ENCODE peak calls at places on chromosomes 5 and 9, in six cellular contexts. L, S, O, D, F and P are unnamed samples.

GRCh38 chr5:61468483-61468865 is 136.4 kb downstream of the ZSWIM6 start:
- ATAC-seq in L (no peak), S (no peak), O (no peak), D (no peak), F (no peak), P (no peak)

GRCh38 chr9:135604437-135605237 is 34.7 kb downstream of the GLT6D1 start:
- ATAC-seq in L (no peak), S (no peak), O (no peak), D (no peak), F (no peak), P (no peak)

GRCh38 chr5:154298060-154298459 is 107.5 kb downstream of the GALNT10 start:
- ATAC-seq in L (no peak), S (no peak), O (no peak), D (peak; percentile 90), F (no peak), P (peak; percentile 85)

GRCh38 chr5:15004506-15004905 is 132.9 kb upstream of the ANKH start:
- ATAC-seq in L (no peak), S (no peak), O (no peak), D (no peak), F (no peak), P (no peak)

GRCh38 chr5:11398728-11399127 is 505.5 kb downstream of the CTNND2 start:
- ATAC-seq in L (no peak), S (no peak), O (no peak), D (no peak), F (no peak), P (peak; percentile 25)

GRCh38 chr9:114928092-114928491 is 2.3 kb downstream of the TNFSF8 start:
- ATAC-seq in L (no peak), S (no peak), O (no peak), D (no peak), F (no peak), P (no peak)

GRCh38 chr9:84756156-84756555 is 86.6 kb downstream of the NTRK2 start:
- ATAC-seq in L (no peak), S (no peak), O (no peak), D (no peak), F (no peak), P (no peak)

GRCh38 chr9:127866535-127866934 is 10.9 kb downstream of the AK1 start:
- ATAC-seq in L (no peak), S (no peak), O (no peak), D (peak; percentile 15), F (no peak), P (peak; percentile 64)

GRCh38 chr9:134768332-134769083 is 112.1 kb upstream of the FCN2 start:
- ATAC-seq in L (no peak), S (no peak), O (no peak), D (no peak), F (no peak), P (no peak)

GRCh38 chr9:110952018-110952864 is 86.0 kb downstream of the LPAR1 start:
- ATAC-seq in L (no peak), S (no peak), O (no peak), D (no peak), F (no peak), P (no peak)

GRCh38 chr9:126999315-127000068 is 84.9 kb downstream of the RALGPS1 start:
- ATAC-seq in L (no peak), S (no peak), O (peak; percentile 76), D (no peak), F (no peak), P (no peak)

GRCh38 chr9:73446306-73446705 is 294.6 kb downstream of the ANXA1 start:
- ATAC-seq in L (no peak), S (no peak), O (no peak), D (no peak), F (no peak), P (no peak)

GRCh38 chr5:124912653-124913328 is 166.4 kb upstream of the ZNF608 start:
- ATAC-seq in L (no peak), S (no peak), O (no peak), D (no peak), F (no peak), P (peak; percentile 70)

GRCh38 chr9:134047868-134048581 is 19.8 kb downstream of the BRD3 start:
- ATAC-seq in L (no peak), S (no peak), O (no peak), D (no peak), F (no peak), P (no peak)

GRCh38 chr9:26170224-26170623 is 492.0 kb upstream of the TUSC1 start:
- ATAC-seq in L (no peak), S (no peak), O (no peak), D (no peak), F (no peak), P (no peak)

GRCh38 chr5:135426102-135427082 is 20.8 kb downstream of the DCANP1 start:
- ATAC-seq in L (peak; percentile 96), S (peak; percentile 84), O (peak; percentile 61), D (peak; percentile 78), F (peak; percentile 84), P (peak; percentile 70)

GRCh38 chr5:39624268-39624886 is 199.6 kb upstream of the DAB2 start:
- ATAC-seq in L (no peak), S (no peak), O (no peak), D (no peak), F (no peak), P (peak; percentile 59)

GRCh38 chr9:109254317-109254716 is 66.5 kb downstream of the EPB41L4B start:
- ATAC-seq in L (no peak), S (no peak), O (no peak), D (no peak), F (no peak), P (no peak)

GRCh38 chr5:90224342-90224741 is 185.2 kb downstream of the CETN3 start:
- ATAC-seq in L (no peak), S (no peak), O (no peak), D (no peak), F (no peak), P (no peak)

GRCh38 chr5:131787736-131788135 is 9.1 kb downstream of the FNIP1 start:
- ATAC-seq in L (no peak), S (no peak), O (no peak), D (no peak), F (no peak), P (no peak)